ENCODE peak calls at places on chromosomes 2 and 18, in four cellular contexts. One of them, this sample, is unnamed.

GRCh38 chr18:38010971-38011370 is 445.4 kb upstream of the CELF4 start:
- DNase-seq in tibial artery: no peak
- DNase-seq in suprapubic skin: no peak
- DNase-seq in AG09309: no peak
- DNase-seq in this sample: no peak

GRCh38 chr2:112885503-112885897 is 25.5 kb upstream of the IL37 start:
- DNase-seq in tibial artery: no peak
- DNase-seq in suprapubic skin: no peak
- DNase-seq in AG09309: no peak
- DNase-seq in this sample: no peak

GRCh38 chr2:142052220-142052863 is 78.5 kb downstream of the LRP1B start:
- DNase-seq in tibial artery: no peak
- DNase-seq in suprapubic skin: no peak
- DNase-seq in AG09309: no peak
- DNase-seq in this sample: no peak

GRCh38 chr2:39128919-39129391 is 8.1 kb upstream of the SOS1 start:
- DNase-seq in tibial artery: no peak
- DNase-seq in suprapubic skin: no peak
- DNase-seq in AG09309: no peak
- DNase-seq in this sample: no peak

GRCh38 chr2:226760412-226761194 is 39.0 kb downstream of the IRS1 start:
- DNase-seq in tibial artery: no peak
- DNase-seq in suprapubic skin: no peak
- DNase-seq in AG09309: peak
- DNase-seq in this sample: no peak

GRCh38 chr2:158509928-158510797 is 53.4 kb downstream of the PKP4 start:
- DNase-seq in tibial artery: no peak
- DNase-seq in suprapubic skin: no peak
- DNase-seq in AG09309: no peak
- DNase-seq in this sample: no peak

GRCh38 chr2:54107903-54108615 is 7.4 kb upstream of the ACYP2 start:
- DNase-seq in tibial artery: no peak
- DNase-seq in suprapubic skin: no peak
- DNase-seq in AG09309: no peak
- DNase-seq in this sample: no peak

GRCh38 chr2:37698931-37699481 is 27.6 kb upstream of the CDC42EP3 start:
- DNase-seq in tibial artery: no peak
- DNase-seq in suprapubic skin: no peak
- DNase-seq in AG09309: no peak
- DNase-seq in this sample: no peak

GRCh38 chr2:235951980-235952379 is 216.2 kb downstream of the GBX2 start:
- DNase-seq in tibial artery: no peak
- DNase-seq in suprapubic skin: no peak
- DNase-seq in AG09309: no peak
- DNase-seq in this sample: peak

GRCh38 chr2:10285578-10286198 is 17.0 kb upstream of the HPCAL1 start:
- DNase-seq in tibial artery: peak
- DNase-seq in suprapubic skin: peak
- DNase-seq in AG09309: no peak
- DNase-seq in this sample: no peak

GRCh38 chr2:205772983-205773382 is 90.7 kb downstream of the NRP2 start:
- DNase-seq in tibial artery: no peak
- DNase-seq in suprapubic skin: no peak
- DNase-seq in AG09309: no peak
- DNase-seq in this sample: peak

GRCh38 chr2:203399031-203399430 is 70.8 kb downstream of the ABI2 start:
- DNase-seq in tibial artery: no peak
- DNase-seq in suprapubic skin: no peak
- DNase-seq in AG09309: no peak
- DNase-seq in this sample: no peak

GRCh38 chr18:3692113-3692621 is 242.2 kb downstream of the TGIF1 start:
- DNase-seq in tibial artery: no peak
- DNase-seq in suprapubic skin: no peak
- DNase-seq in AG09309: no peak
- DNase-seq in this sample: no peak

GRCh38 chr18:48780151-48781001 is 170.4 kb downstream of the SMAD7 start:
- DNase-seq in tibial artery: peak
- DNase-seq in suprapubic skin: no peak
- DNase-seq in AG09309: no peak
- DNase-seq in this sample: no peak

GRCh38 chr2:178836807-178837206 is 29.6 kb upstream of the TTN start:
- DNase-seq in tibial artery: no peak
- DNase-seq in suprapubic skin: no peak
- DNase-seq in AG09309: no peak
- DNase-seq in this sample: no peak

GRCh38 chr2:26327291-26328272 is 18.4 kb upstream of the SELENOI start:
- DNase-seq in tibial artery: no peak
- DNase-seq in suprapubic skin: no peak
- DNase-seq in AG09309: peak
- DNase-seq in this sample: no peak

GRCh38 chr2:108548221-108549003 is 14.1 kb downstream of the LIMS1 start:
- DNase-seq in tibial artery: no peak
- DNase-seq in suprapubic skin: no peak
- DNase-seq in AG09309: no peak
- DNase-seq in this sample: no peak

GRCh38 chr2:161250864-161251436 is 57.3 kb upstream of the PSMD14 start:
- DNase-seq in tibial artery: no peak
- DNase-seq in suprapubic skin: no peak
- DNase-seq in AG09309: no peak
- DNase-seq in this sample: peak

GRCh38 chr2:202116686-202117085 is 43.6 kb downstream of the KIAA2012 start:
- DNase-seq in tibial artery: no peak
- DNase-seq in suprapubic skin: no peak
- DNase-seq in AG09309: no peak
- DNase-seq in this sample: no peak

GRCh38 chr2:221429741-221430491 is 142.2 kb downstream of the EPHA4 start:
- DNase-seq in tibial artery: no peak
- DNase-seq in suprapubic skin: no peak
- DNase-seq in AG09309: no peak
- DNase-seq in this sample: no peak

GRCh38 chr2:96231316-96231715 is 22.7 kb upstream of the STARD7 start:
- DNase-seq in tibial artery: peak
- DNase-seq in suprapubic skin: no peak
- DNase-seq in AG09309: no peak
- DNase-seq in this sample: no peak

GRCh38 chr2:42059261-42059898 is 11.6 kb downstream of the PKDCC start:
- DNase-seq in tibial artery: peak
- DNase-seq in suprapubic skin: no peak
- DNase-seq in AG09309: no peak
- DNase-seq in this sample: no peak

GRCh38 chr18:72808688-72809087 is 59.1 kb downstream of the NETO1 start:
- DNase-seq in tibial artery: no peak
- DNase-seq in suprapubic skin: no peak
- DNase-seq in AG09309: no peak
- DNase-seq in this sample: no peak

GRCh38 chr2:147108553-147108952 is 736.3 kb upstream of the ACVR2A start:
- DNase-seq in tibial artery: no peak
- DNase-seq in suprapubic skin: no peak
- DNase-seq in AG09309: no peak
- DNase-seq in this sample: no peak

GRCh38 chr18:57480724-57481123 is 45.5 kb downstream of the ONECUT2 start:
- DNase-seq in tibial artery: no peak
- DNase-seq in suprapubic skin: no peak
- DNase-seq in AG09309: no peak
- DNase-seq in this sample: no peak

GRCh38 chr2:196703660-196704209 is 64.2 kb downstream of the CCDC150 start:
- DNase-seq in tibial artery: no peak
- DNase-seq in suprapubic skin: no peak
- DNase-seq in AG09309: no peak
- DNase-seq in this sample: no peak

GRCh38 chr2:160372585-160372984 is 121.0 kb downstream of the RBMS1 start:
- DNase-seq in tibial artery: no peak
- DNase-seq in suprapubic skin: no peak
- DNase-seq in AG09309: no peak
- DNase-seq in this sample: no peak

GRCh38 chr18:9914584-9915290 is 921 bp downstream of the VAPA start:
- DNase-seq in tibial artery: peak
- DNase-seq in suprapubic skin: peak
- DNase-seq in AG09309: peak
- DNase-seq in this sample: peak

GRCh38 chr2:169767243-169767888 is 31.3 kb upstream of the SSB start:
- DNase-seq in tibial artery: no peak
- DNase-seq in suprapubic skin: no peak
- DNase-seq in AG09309: no peak
- DNase-seq in this sample: peak

GRCh38 chr18:63961430-63961980 is 8.4 kb upstream of the SERPINB8 start:
- DNase-seq in tibial artery: no peak
- DNase-seq in suprapubic skin: no peak
- DNase-seq in AG09309: no peak
- DNase-seq in this sample: no peak

GRCh38 chr18:53944721-53945120 is 279.7 kb downstream of the MBD2 start:
- DNase-seq in tibial artery: no peak
- DNase-seq in suprapubic skin: no peak
- DNase-seq in AG09309: no peak
- DNase-seq in this sample: peak

GRCh38 chr2:239820836-239821693 is 204.1 kb downstream of the NDUFA10 start:
- DNase-seq in tibial artery: peak
- DNase-seq in suprapubic skin: peak
- DNase-seq in AG09309: no peak
- DNase-seq in this sample: no peak

GRCh38 chr2:239303711-239304532 is 96.9 kb downstream of the HDAC4 start:
- DNase-seq in tibial artery: peak
- DNase-seq in suprapubic skin: peak
- DNase-seq in AG09309: no peak
- DNase-seq in this sample: no peak

GRCh38 chr2:216622526-216622925 is 10.7 kb upstream of the IGFBP2 start:
- DNase-seq in tibial artery: no peak
- DNase-seq in suprapubic skin: no peak
- DNase-seq in AG09309: no peak
- DNase-seq in this sample: no peak

GRCh38 chr2:186780701-186781316 is 68.2 kb downstream of the ZSWIM2 start:
- DNase-seq in tibial artery: no peak
- DNase-seq in suprapubic skin: no peak
- DNase-seq in AG09309: no peak
- DNase-seq in this sample: no peak

GRCh38 chr18:24214913-24215312 is 76.1 kb downstream of the CABYR start:
- DNase-seq in tibial artery: no peak
- DNase-seq in suprapubic skin: no peak
- DNase-seq in AG09309: no peak
- DNase-seq in this sample: no peak

GRCh38 chr2:202736826-202737225 is 102.1 kb downstream of the FAM117B start:
- DNase-seq in tibial artery: no peak
- DNase-seq in suprapubic skin: no peak
- DNase-seq in AG09309: no peak
- DNase-seq in this sample: peak

GRCh38 chr2:60858897-60859311 is 22.5 kb upstream of the REL start:
- DNase-seq in tibial artery: no peak
- DNase-seq in suprapubic skin: no peak
- DNase-seq in AG09309: no peak
- DNase-seq in this sample: no peak
- H3K4me3 ChIP-seq in tibial artery: no peak
- H3K4me3 ChIP-seq in suprapubic skin: no peak
- H3K4me3 ChIP-seq in AG09309: no peak
- H3K4me3 ChIP-seq in this sample: no peak

GRCh38 chr2:18896106-18896505 is 306.7 kb upstream of the NT5C1B start:
- DNase-seq in tibial artery: no peak
- DNase-seq in suprapubic skin: no peak
- DNase-seq in AG09309: no peak
- DNase-seq in this sample: no peak

GRCh38 chr2:18901255-18901654 is 311.9 kb upstream of the NT5C1B start:
- DNase-seq in tibial artery: no peak
- DNase-seq in suprapubic skin: no peak
- DNase-seq in AG09309: no peak
- DNase-seq in this sample: no peak

GRCh38 chr2:18900691-18901113 is 311.3 kb upstream of the NT5C1B start:
- DNase-seq in tibial artery: peak
- DNase-seq in suprapubic skin: no peak
- DNase-seq in AG09309: no peak
- DNase-seq in this sample: no peak

GRCh38 chr2:18898271-18898670 is 308.9 kb upstream of the NT5C1B start:
- DNase-seq in tibial artery: no peak
- DNase-seq in suprapubic skin: no peak
- DNase-seq in AG09309: no peak
- DNase-seq in this sample: no peak

DNA sequence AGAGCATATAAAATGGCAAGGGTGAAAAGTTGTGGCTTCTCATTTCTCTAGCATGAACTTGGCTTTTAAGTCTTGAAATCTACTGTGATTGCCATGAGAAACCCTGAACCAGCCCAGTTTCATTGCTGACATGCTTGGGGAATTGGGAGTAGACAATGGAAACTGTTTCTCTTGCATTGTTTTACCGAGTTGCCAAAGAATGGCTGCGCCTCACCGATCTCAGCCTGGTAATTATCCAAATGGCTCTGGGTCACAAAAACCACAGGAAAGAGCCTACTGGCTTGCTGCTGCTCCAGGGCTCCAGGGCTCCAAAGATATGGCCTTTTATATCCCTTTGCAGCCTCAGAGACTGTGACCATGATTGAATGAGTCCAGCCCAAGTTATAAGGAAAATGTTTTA is 310.4 kb upstream of the NT5C1B start:
- DNase-seq in tibial artery: peak
- DNase-seq in suprapubic skin: no peak
- DNase-seq in AG09309: no peak
- DNase-seq in this sample: no peak
- H3K4me3 ChIP-seq in tibial artery: no peak
- H3K4me3 ChIP-seq in suprapubic skin: no peak
- H3K4me3 ChIP-seq in AG09309: no peak
- H3K4me3 ChIP-seq in this sample: no peak

GRCh38 chr2:149744845-149745244 is 157.3 kb upstream of the MMADHC start:
- DNase-seq in tibial artery: no peak
- DNase-seq in suprapubic skin: no peak
- DNase-seq in AG09309: no peak
- DNase-seq in this sample: no peak
- H3K4me3 ChIP-seq in tibial artery: no peak
- H3K4me3 ChIP-seq in suprapubic skin: no peak
- H3K4me3 ChIP-seq in AG09309: no peak
- H3K4me3 ChIP-seq in this sample: no peak

DNA sequence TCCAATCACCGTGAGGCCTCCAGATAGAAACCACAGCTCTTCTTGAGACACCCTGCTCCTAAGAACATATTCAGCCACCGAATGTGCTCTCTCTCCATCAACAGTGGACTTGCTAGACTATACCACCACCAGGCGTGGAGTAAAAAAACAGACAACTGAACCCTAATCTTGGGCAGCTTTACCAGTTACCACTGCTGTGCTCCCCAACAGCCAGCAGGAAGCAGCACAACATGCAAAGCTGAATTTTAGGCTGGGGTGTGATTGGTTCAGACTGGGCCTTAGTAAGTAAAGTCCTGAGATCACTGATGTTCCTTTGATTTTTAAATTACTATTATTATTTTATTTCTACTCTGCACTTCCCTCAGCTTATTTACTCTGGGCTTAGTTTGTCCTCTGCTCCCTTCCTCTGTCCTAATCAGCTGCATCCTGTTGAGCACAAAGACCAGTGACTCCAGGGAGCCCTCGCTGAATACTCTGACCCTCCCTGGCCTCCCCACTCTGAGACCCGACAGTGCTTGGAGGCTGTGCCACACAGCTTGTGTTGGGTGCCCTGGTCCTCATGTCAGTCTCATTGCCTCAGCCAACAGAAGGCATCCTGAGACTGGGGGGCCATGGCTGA is 21.9 kb downstream of the MRPL35 start:
- DNase-seq in tibial artery: no peak
- DNase-seq in suprapubic skin: no peak
- DNase-seq in AG09309: no peak
- DNase-seq in this sample: peak
- H3K4me3 ChIP-seq in tibial artery: no peak
- H3K4me3 ChIP-seq in suprapubic skin: no peak
- H3K4me3 ChIP-seq in AG09309: no peak
- H3K4me3 ChIP-seq in this sample: no peak

GRCh38 chr2:1731963-1732768 is 12.1 kb downstream of the PXDN start:
- DNase-seq in tibial artery: peak
- DNase-seq in suprapubic skin: peak
- DNase-seq in AG09309: peak
- DNase-seq in this sample: no peak
- H3K4me3 ChIP-seq in tibial artery: no peak
- H3K4me3 ChIP-seq in suprapubic skin: no peak
- H3K4me3 ChIP-seq in AG09309: no peak
- H3K4me3 ChIP-seq in this sample: no peak